ENCODE peak calls at places on chromosomes 3 and 15, in eight cellular contexts. N is GM20000, J is NCI-H460, G is osteoblast, L is AG04450, C is Calu3, E is GM13977, M is fibroblast of lung. T is an unnamed sample.

GRCh38 chr15:101495334-101496197 is 6.1 kb upstream of the PCSK6 start:
- DNase-seq in N (peak), J (no peak), G (peak), L (no peak), C (no peak), E (peak), M (no peak), T (no peak)

GRCh38 chr3:152444029-152444641 is 175.4 kb downstream of the MBNL1 start:
- DNase-seq in N (peak), J (peak), G (peak), L (peak), C (no peak), E (peak), M (peak), T (peak)

GRCh38 chr3:196988241-196989029 is 19.8 kb upstream of the PIGZ start:
- DNase-seq in N (no peak), J (no peak), G (peak), L (no peak), C (peak), E (no peak), M (no peak), T (no peak)

GRCh38 chr15:31265090-31265870 is 61.4 kb upstream of the KLF13 start:
- DNase-seq in N (no peak), J (no peak), G (no peak), L (no peak), C (no peak), E (no peak), M (no peak), T (no peak)

GRCh38 chr15:41169784-41170183 is 53.7 kb upstream of the INO80 start:
- DNase-seq in N (no peak), J (no peak), G (no peak), L (no peak), C (no peak), E (no peak), M (no peak), T (no peak)

GRCh38 chr3:20320489-20320888 is 134.5 kb upstream of the SGO1 start:
- DNase-seq in N (no peak), J (no peak), G (no peak), L (no peak), C (no peak), E (no peak), M (no peak), T (no peak)

GRCh38 chr15:64897345-64897985 is 14.2 kb upstream of the ANKDD1A start:
- DNase-seq in N (no peak), J (peak), G (no peak), L (no peak), C (peak), E (no peak), M (peak), T (no peak)

GRCh38 chr15:36370735-36371115 is 208.7 kb upstream of the CDIN1 start:
- DNase-seq in N (no peak), J (peak), G (peak), L (no peak), C (no peak), E (no peak), M (peak), T (no peak)

GRCh38 chr15:80174017-80174746 is 21.4 kb downstream of the FAH start:
- DNase-seq in N (no peak), J (no peak), G (peak), L (no peak), C (no peak), E (no peak), M (peak), T (no peak)

GRCh38 chr3:176927280-176927679 is 270.0 kb downstream of the TBL1XR1 start:
- DNase-seq in N (no peak), J (no peak), G (no peak), L (no peak), C (no peak), E (no peak), M (no peak), T (no peak)

GRCh38 chr3:160720123-160720746 is 35.8 kb upstream of the PPM1L start:
- DNase-seq in N (peak), J (no peak), G (no peak), L (no peak), C (peak), E (peak), M (no peak), T (no peak)

GRCh38 chr15:89442671-89443307 is 53.6 kb downstream of the RHCG start:
- DNase-seq in N (peak), J (peak), G (peak), L (no peak), C (peak), E (peak), M (no peak), T (no peak)

GRCh38 chr3:142447852-142448315 is at the start of gene XRN1:
- DNase-seq in N (peak), J (peak), G (peak), L (peak), C (peak), E (peak), M (peak), T (peak)

GRCh38 chr3:94524102-94524922 is 461.5 kb downstream of the NSUN3 start:
- DNase-seq in N (no peak), J (no peak), G (peak), L (no peak), C (no peak), E (no peak), M (no peak), T (no peak)

GRCh38 chr15:100438570-100438969 is 90.2 kb downstream of the CERS3 start:
- DNase-seq in N (no peak), J (no peak), G (no peak), L (no peak), C (peak), E (no peak), M (peak), T (no peak)

GRCh38 chr3:14391033-14391432 is 11.4 kb upstream of the SLC6A6 start:
- DNase-seq in N (no peak), J (no peak), G (peak), L (peak), C (no peak), E (no peak), M (peak), T (no peak)

GRCh38 chr3:105177558-105177957 is 189.2 kb upstream of the ALCAM start:
- DNase-seq in N (no peak), J (no peak), G (no peak), L (no peak), C (no peak), E (no peak), M (no peak), T (no peak)

GRCh38 chr3:13141183-13141582 is 68.0 kb upstream of the IQSEC1 start:
- DNase-seq in N (no peak), J (no peak), G (no peak), L (no peak), C (no peak), E (no peak), M (no peak), T (no peak)

GRCh38 chr3:144843099-144843498 is 871.5 kb downstream of the DIPK2A start:
- DNase-seq in N (no peak), J (no peak), G (no peak), L (no peak), C (no peak), E (no peak), M (no peak), T (no peak)

GRCh38 chr3:121747976-121748375 is 1.6 kb downstream of the GOLGB1 start:
- DNase-seq in N (no peak), J (no peak), G (peak), L (no peak), C (no peak), E (no peak), M (no peak), T (no peak)

GRCh38 chr3:30550246-30550645 is 56.2 kb upstream of the TGFBR2 start:
- DNase-seq in N (no peak), J (no peak), G (no peak), L (no peak), C (no peak), E (no peak), M (no peak), T (no peak)

GRCh38 chr3:29693863-29694262 is 413.0 kb downstream of the RBMS3 start:
- DNase-seq in N (no peak), J (peak), G (no peak), L (peak), C (peak), E (no peak), M (peak), T (no peak)